ENCODE peak calls at places on chromosomes 12 and 14, in seven cellular contexts. One of them, this sample, is unnamed.

GRCh38 chr14:105907276-105907675 is 380.9 kb downstream of the TMEM121 start:
- DNase-seq in suprapubic skin: no peak
- DNase-seq in psoas muscle: no peak
- DNase-seq in right lobe of liver: no peak
- DNase-seq in tibial artery: no peak
- DNase-seq in HAP-1: no peak
- DNase-seq in upper lobe of right lung: no peak
- DNase-seq in this sample: no peak

GRCh38 chr12:119804011-119804641 is 73.0 kb downstream of the CIT start:
- DNase-seq in psoas muscle: peak; percentile 75
- DNase-seq in right lobe of liver: no peak
- DNase-seq in HAP-1: no peak
- DNase-seq in suprapubic skin: no peak
- DNase-seq in tibial artery: peak; percentile 30
- DNase-seq in upper lobe of right lung: peak; percentile 69
- DNase-seq in this sample: no peak

GRCh38 chr12:124916370-124917134 is 2.1 kb upstream of the UBC start:
- DNase-seq in suprapubic skin: peak; percentile 87
- DNase-seq in psoas muscle: peak; percentile 73
- DNase-seq in tibial artery: peak; percentile 91
- DNase-seq in upper lobe of right lung: no peak
- DNase-seq in HAP-1: peak; percentile 61
- DNase-seq in right lobe of liver: peak; percentile 70
- DNase-seq in this sample: peak; percentile 88

GRCh38 chr12:124919646-124920352 is 5.3 kb upstream of the UBC start:
- DNase-seq in right lobe of liver: no peak
- DNase-seq in HAP-1: no peak
- DNase-seq in upper lobe of right lung: no peak
- DNase-seq in suprapubic skin: no peak
- DNase-seq in tibial artery: no peak
- DNase-seq in psoas muscle: no peak
- DNase-seq in this sample: no peak

GRCh38 chr14:104219731-104220224 is 81.4 kb downstream of the KIF26A start:
- DNase-seq in right lobe of liver: peak; percentile 34
- DNase-seq in suprapubic skin: no peak
- DNase-seq in HAP-1: no peak
- DNase-seq in tibial artery: no peak
- DNase-seq in psoas muscle: peak; percentile 3
- DNase-seq in upper lobe of right lung: peak; percentile 48
- DNase-seq in this sample: no peak

GRCh38 chr12:52382854-52383253 is 2.6 kb downstream of the KRT84 start:
- DNase-seq in psoas muscle: no peak
- DNase-seq in tibial artery: no peak
- DNase-seq in right lobe of liver: no peak
- DNase-seq in HAP-1: no peak
- DNase-seq in suprapubic skin: no peak
- DNase-seq in upper lobe of right lung: peak; percentile 5
- DNase-seq in this sample: no peak

GRCh38 chr12:4628406-4628805 is 20.4 kb downstream of the AKAP3 start:
- DNase-seq in right lobe of liver: no peak
- DNase-seq in HAP-1: no peak
- DNase-seq in tibial artery: no peak
- DNase-seq in psoas muscle: no peak
- DNase-seq in upper lobe of right lung: no peak
- DNase-seq in suprapubic skin: no peak
- DNase-seq in this sample: no peak

GRCh38 chr12:91620949-91621348 is 438.3 kb upstream of the DCN start:
- DNase-seq in right lobe of liver: no peak
- DNase-seq in psoas muscle: no peak
- DNase-seq in upper lobe of right lung: no peak
- DNase-seq in tibial artery: no peak
- DNase-seq in HAP-1: no peak
- DNase-seq in suprapubic skin: no peak
- DNase-seq in this sample: no peak

GRCh38 chr14:77158175-77158908 is 16.8 kb upstream of the ZDHHC22 start:
- DNase-seq in right lobe of liver: no peak
- DNase-seq in HAP-1: peak; percentile 12
- DNase-seq in suprapubic skin: peak; percentile 74
- DNase-seq in psoas muscle: peak; percentile 53
- DNase-seq in tibial artery: no peak
- DNase-seq in upper lobe of right lung: no peak
- DNase-seq in this sample: no peak

GRCh38 chr12:86117711-86118110 is 138.5 kb downstream of the MGAT4C start:
- DNase-seq in psoas muscle: no peak
- DNase-seq in upper lobe of right lung: no peak
- DNase-seq in HAP-1: no peak
- DNase-seq in right lobe of liver: no peak
- DNase-seq in suprapubic skin: no peak
- DNase-seq in tibial artery: no peak
- DNase-seq in this sample: no peak

GRCh38 chr12:104718581-104718980 is 239.5 kb downstream of the SLC41A2 start:
- DNase-seq in HAP-1: no peak
- DNase-seq in suprapubic skin: no peak
- DNase-seq in right lobe of liver: no peak
- DNase-seq in tibial artery: no peak
- DNase-seq in upper lobe of right lung: no peak
- DNase-seq in psoas muscle: no peak
- DNase-seq in this sample: no peak

GRCh38 chr12:18470251-18470650 is 208.9 kb downstream of the PIK3C2G start:
- DNase-seq in HAP-1: no peak
- DNase-seq in upper lobe of right lung: no peak
- DNase-seq in suprapubic skin: no peak
- DNase-seq in psoas muscle: no peak
- DNase-seq in right lobe of liver: no peak
- DNase-seq in tibial artery: no peak
- DNase-seq in this sample: no peak

GRCh38 chr14:51889851-51890250 is 29.4 kb downstream of the GNG2 start:
- DNase-seq in upper lobe of right lung: no peak
- DNase-seq in tibial artery: no peak
- DNase-seq in suprapubic skin: no peak
- DNase-seq in right lobe of liver: no peak
- DNase-seq in psoas muscle: no peak
- DNase-seq in HAP-1: no peak
- DNase-seq in this sample: no peak

GRCh38 chr14:102317564-102318248 is 1.8 kb upstream of the ZNF839 start:
- DNase-seq in suprapubic skin: no peak
- DNase-seq in HAP-1: peak; percentile 28
- DNase-seq in tibial artery: no peak
- DNase-seq in psoas muscle: no peak
- DNase-seq in right lobe of liver: no peak
- DNase-seq in upper lobe of right lung: no peak
- DNase-seq in this sample: no peak

GRCh38 chr12:22978962-22979361 is 354.0 kb downstream of the ETNK1 start:
- DNase-seq in tibial artery: no peak
- DNase-seq in HAP-1: no peak
- DNase-seq in upper lobe of right lung: no peak
- DNase-seq in suprapubic skin: no peak
- DNase-seq in psoas muscle: no peak
- DNase-seq in right lobe of liver: no peak
- DNase-seq in this sample: no peak

GRCh38 chr14:35287481-35288013 is 4.6 kb upstream of the PSMA6 start:
- DNase-seq in suprapubic skin: no peak
- DNase-seq in tibial artery: no peak
- DNase-seq in right lobe of liver: peak; percentile 79
- DNase-seq in psoas muscle: no peak
- DNase-seq in upper lobe of right lung: no peak
- DNase-seq in HAP-1: no peak
- DNase-seq in this sample: no peak

GRCh38 chr12:77060136-77060882 is 5.1 kb downstream of the E2F7 start:
- DNase-seq in upper lobe of right lung: no peak
- DNase-seq in psoas muscle: no peak
- DNase-seq in tibial artery: no peak
- DNase-seq in right lobe of liver: no peak
- DNase-seq in suprapubic skin: no peak
- DNase-seq in HAP-1: no peak
- DNase-seq in this sample: no peak

GRCh38 chr12:52084491-52085231 is 5.2 kb downstream of the SMIM41 start:
- DNase-seq in right lobe of liver: no peak
- DNase-seq in upper lobe of right lung: peak; percentile 29
- DNase-seq in psoas muscle: no peak
- DNase-seq in HAP-1: no peak
- DNase-seq in tibial artery: no peak
- DNase-seq in suprapubic skin: no peak
- DNase-seq in this sample: no peak

GRCh38 chr12:110545812-110546211 is 37.3 kb downstream of the PPTC7 start:
- DNase-seq in tibial artery: no peak
- DNase-seq in upper lobe of right lung: no peak
- DNase-seq in HAP-1: no peak
- DNase-seq in psoas muscle: no peak
- DNase-seq in suprapubic skin: no peak
- DNase-seq in right lobe of liver: no peak
- DNase-seq in this sample: no peak

GRCh38 chr12:132685400-132685799 is 1.7 kb downstream of the POLE start:
- DNase-seq in psoas muscle: no peak
- DNase-seq in suprapubic skin: no peak
- DNase-seq in right lobe of liver: no peak
- DNase-seq in tibial artery: no peak
- DNase-seq in upper lobe of right lung: no peak
- DNase-seq in HAP-1: no peak
- DNase-seq in this sample: no peak
- H3K4me3 ChIP-seq in psoas muscle: no peak overlapping the region
- H3K4me3 ChIP-seq in suprapubic skin: no peak overlapping the region
- H3K4me3 ChIP-seq in right lobe of liver: no peak overlapping the region
- H3K4me3 ChIP-seq in tibial artery: no peak overlapping the region
- H3K4me3 ChIP-seq in upper lobe of right lung: no peak overlapping the region
- H3K4me3 ChIP-seq in HAP-1: peak overlapping the region; percentile 72
- H3K4me3 ChIP-seq in this sample: no peak overlapping the region

GRCh38 chr14:68447581-68448281 is 345.1 kb downstream of the ZFP36L1 start:
- DNase-seq in HAP-1: no peak
- DNase-seq in psoas muscle: no peak
- DNase-seq in suprapubic skin: no peak
- DNase-seq in tibial artery: no peak
- DNase-seq in upper lobe of right lung: no peak
- DNase-seq in right lobe of liver: no peak
- DNase-seq in this sample: no peak

GRCh38 chr14:68449565-68450295 is 343.1 kb downstream of the ZFP36L1 start:
- DNase-seq in tibial artery: no peak
- DNase-seq in upper lobe of right lung: no peak
- DNase-seq in HAP-1: peak; percentile 45
- DNase-seq in suprapubic skin: no peak
- DNase-seq in psoas muscle: no peak
- DNase-seq in right lobe of liver: no peak
- DNase-seq in this sample: no peak

GRCh38 chr14:68446243-68447040 is 346.4 kb downstream of the ZFP36L1 start:
- DNase-seq in HAP-1: no peak
- DNase-seq in psoas muscle: no peak
- DNase-seq in tibial artery: no peak
- DNase-seq in right lobe of liver: no peak
- DNase-seq in upper lobe of right lung: no peak
- DNase-seq in suprapubic skin: no peak
- DNase-seq in this sample: no peak

GRCh38 chr14:68450391-68451120 is 342.3 kb downstream of the ZFP36L1 start:
- DNase-seq in suprapubic skin: no peak
- DNase-seq in right lobe of liver: no peak
- DNase-seq in psoas muscle: no peak
- DNase-seq in tibial artery: no peak
- DNase-seq in upper lobe of right lung: no peak
- DNase-seq in HAP-1: no peak
- DNase-seq in this sample: no peak

GRCh38 chr14:68448379-68448778 is 344.5 kb downstream of the ZFP36L1 start:
- DNase-seq in tibial artery: no peak
- DNase-seq in suprapubic skin: no peak
- DNase-seq in HAP-1: no peak
- DNase-seq in upper lobe of right lung: no peak
- DNase-seq in right lobe of liver: no peak
- DNase-seq in psoas muscle: no peak
- DNase-seq in this sample: no peak
- H3K4me1 ChIP-seq in tibial artery: peaks cover 16% of the 10 kb centered on the region
- H3K4me1 ChIP-seq in suprapubic skin: peaks cover 46% of the 10 kb centered on the region
- H3K4me1 ChIP-seq in HAP-1: no peaks in the 10 kb centered on the region
- H3K4me1 ChIP-seq in upper lobe of right lung: peaks cover 6% of the 10 kb centered on the region
- H3K4me1 ChIP-seq in right lobe of liver: peaks cover 30% of the 10 kb centered on the region
- H3K4me1 ChIP-seq in psoas muscle: peaks cover 20% of the 10 kb centered on the region
- H3K4me1 ChIP-seq in this sample: no peaks in the 10 kb centered on the region

GRCh38 chr14:49792618-49793017 is 24.7 kb downstream of the KLHDC2 start:
- DNase-seq in tibial artery: no peak
- DNase-seq in psoas muscle: no peak
- DNase-seq in upper lobe of right lung: no peak
- DNase-seq in suprapubic skin: no peak
- DNase-seq in right lobe of liver: no peak
- DNase-seq in HAP-1: no peak
- DNase-seq in this sample: no peak
- H3K36me3 ChIP-seq in tibial artery: peaks cover 98% of the 10 kb centered on the region
- H3K36me3 ChIP-seq in psoas muscle: peaks cover 86% of the 10 kb centered on the region
- H3K36me3 ChIP-seq in upper lobe of right lung: peaks cover 93% of the 10 kb centered on the region
- H3K36me3 ChIP-seq in suprapubic skin: peaks cover 90% of the 10 kb centered on the region
- H3K36me3 ChIP-seq in right lobe of liver: no peaks in the 10 kb centered on the region
- H3K36me3 ChIP-seq in HAP-1: peaks cover 65% of the 10 kb centered on the region
- H3K36me3 ChIP-seq in this sample: no peaks in the 10 kb centered on the region

GRCh38 chr14:90828642-90829487 is 12.6 kb upstream of the TTC7B start:
- DNase-seq in upper lobe of right lung: peak; percentile 31
- DNase-seq in tibial artery: no peak
- DNase-seq in suprapubic skin: no peak
- DNase-seq in HAP-1: no peak
- DNase-seq in right lobe of liver: no peak
- DNase-seq in psoas muscle: no peak
- DNase-seq in this sample: peak; percentile 32
- H3K4me3 ChIP-seq in upper lobe of right lung: peak overlapping the region; percentile 52
- H3K4me3 ChIP-seq in tibial artery: peak overlapping the region; percentile 55
- H3K4me3 ChIP-seq in suprapubic skin: peak overlapping the region; percentile 41
- H3K4me3 ChIP-seq in HAP-1: no peak overlapping the region
- H3K4me3 ChIP-seq in right lobe of liver: peak overlapping the region; percentile 2
- H3K4me3 ChIP-seq in psoas muscle: peak overlapping the region; percentile 65
- H3K4me3 ChIP-seq in this sample: peak overlapping the region; percentile 33

DNA sequence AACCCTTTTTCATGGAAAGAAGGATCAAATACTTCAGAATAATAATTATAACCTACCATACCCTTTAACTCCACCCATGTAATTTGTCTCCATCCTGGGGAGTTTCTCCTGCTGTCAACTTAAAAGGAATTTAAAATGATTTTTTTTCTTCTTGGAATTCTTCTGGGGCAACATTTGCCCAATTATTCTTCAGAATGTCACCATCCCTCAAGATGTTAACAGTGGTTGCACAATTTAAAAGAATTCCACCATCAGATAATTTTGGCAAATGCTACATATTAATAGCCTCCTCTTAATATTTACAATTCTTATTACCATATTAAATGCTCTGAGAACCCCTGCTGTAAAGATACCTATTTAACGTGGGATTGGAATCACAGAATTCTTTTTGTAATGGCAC is 177.6 kb downstream of the DAD1 start:
- DNase-seq in right lobe of liver: no peak
- DNase-seq in tibial artery: no peak
- DNase-seq in upper lobe of right lung: no peak
- DNase-seq in HAP-1: no peak
- DNase-seq in psoas muscle: no peak
- DNase-seq in suprapubic skin: no peak
- DNase-seq in this sample: no peak
- H3K4me1 ChIP-seq in right lobe of liver: no peaks in the 10 kb centered on the region
- H3K4me1 ChIP-seq in tibial artery: no peaks in the 10 kb centered on the region
- H3K4me1 ChIP-seq in upper lobe of right lung: no peaks in the 10 kb centered on the region
- H3K4me1 ChIP-seq in HAP-1: no peaks in the 10 kb centered on the region
- H3K4me1 ChIP-seq in psoas muscle: no peaks in the 10 kb centered on the region
- H3K4me1 ChIP-seq in suprapubic skin: peaks cover 5% of the 10 kb centered on the region
- H3K4me1 ChIP-seq in this sample: no peaks in the 10 kb centered on the region

GRCh38 chr12:121918679-121919038 is 267 bp downstream of the CFAP251 start:
- DNase-seq in suprapubic skin: no peak
- DNase-seq in psoas muscle: no peak
- DNase-seq in upper lobe of right lung: no peak
- DNase-seq in HAP-1: no peak
- DNase-seq in tibial artery: no peak
- DNase-seq in right lobe of liver: no peak
- DNase-seq in this sample: no peak
- H3K36me3 ChIP-seq in suprapubic skin: peaks cover 39% of the 10 kb centered on the region
- H3K36me3 ChIP-seq in psoas muscle: peaks cover 49% of the 10 kb centered on the region
- H3K36me3 ChIP-seq in upper lobe of right lung: peaks cover 38% of the 10 kb centered on the region
- H3K36me3 ChIP-seq in HAP-1: peaks cover 35% of the 10 kb centered on the region
- H3K36me3 ChIP-seq in tibial artery: peaks cover 41% of the 10 kb centered on the region
- H3K36me3 ChIP-seq in right lobe of liver: no peaks in the 10 kb centered on the region
- H3K36me3 ChIP-seq in this sample: no peaks in the 10 kb centered on the region

GRCh38 chr12:13197526-13198141 is 1.1 kb downstream of the EMP1 start:
- DNase-seq in psoas muscle: peak; percentile 64
- DNase-seq in upper lobe of right lung: peak; percentile 66
- DNase-seq in suprapubic skin: peak; percentile 85
- DNase-seq in tibial artery: peak; percentile 77
- DNase-seq in HAP-1: peak; percentile 71
- DNase-seq in right lobe of liver: no peak
- DNase-seq in this sample: peak; percentile 77
- H3K4me3 ChIP-seq in psoas muscle: peak overlapping the region; percentile 65
- H3K4me3 ChIP-seq in upper lobe of right lung: peak overlapping the region; percentile 66
- H3K4me3 ChIP-seq in suprapubic skin: peak overlapping the region; percentile 76
- H3K4me3 ChIP-seq in tibial artery: peak overlapping the region; percentile 57
- H3K4me3 ChIP-seq in HAP-1: no peak overlapping the region
- H3K4me3 ChIP-seq in right lobe of liver: peak overlapping the region; percentile 33
- H3K4me3 ChIP-seq in this sample: peak overlapping the region; percentile 70